ENCODE peak calls at places on chromosomes 12 and 14, in eight cellular contexts. Q, H, A, M, E, S, J and P are unnamed samples.

GRCh38 chr12:105462336-105462735 is 131.8 kb downstream of the C12orf75 start:
- DNase-seq in Q (no peak), H (no peak), A (no peak), M (no peak), E (no peak), S (no peak), J (no peak), P (no peak)

GRCh38 chr12:7498832-7499231 is 4.7 kb downstream of the CD163 start:
- DNase-seq in Q (peak), H (peak), A (no peak), M (no peak), E (no peak), S (no peak), J (no peak), P (no peak)

GRCh38 chr14:99534863-99535262 is 53.7 kb downstream of the CCNK start:
- DNase-seq in Q (no peak), H (peak), A (peak), M (peak), E (no peak), S (no peak), J (no peak), P (peak)

GRCh38 chr12:103441437-103442186 is 54.2 kb downstream of the C12orf42 start:
- DNase-seq in Q (no peak), H (no peak), A (no peak), M (no peak), E (no peak), S (no peak), J (no peak), P (no peak)

GRCh38 chr14:90894241-90894640 is 78.0 kb upstream of the TTC7B start:
- DNase-seq in Q (no peak), H (no peak), A (no peak), M (no peak), E (no peak), S (no peak), J (no peak), P (no peak)

GRCh38 chr14:67436006-67436866 is 24.3 kb upstream of the PLEK2 start:
- DNase-seq in Q (no peak), H (no peak), A (no peak), M (no peak), E (no peak), S (no peak), J (no peak), P (no peak)

GRCh38 chr12:14904854-14905253 is 19.2 kb upstream of the MGP start:
- DNase-seq in Q (no peak), H (no peak), A (no peak), M (no peak), E (no peak), S (no peak), J (no peak), P (no peak)

GRCh38 chr14:22391908-22392307 is 197.1 kb downstream of the DAD1 start:
- DNase-seq in Q (peak), H (peak), A (peak), M (peak), E (peak), S (no peak), J (no peak), P (peak)

GRCh38 chr14:51006781-51007211 is 62.5 kb upstream of the PYGL start:
- DNase-seq in Q (peak), H (peak), A (no peak), M (peak), E (peak), S (no peak), J (peak), P (no peak)

GRCh38 chr14:52694761-52695480 is 437 bp downstream of the ERO1A start:
- DNase-seq in Q (peak), H (peak), A (peak), M (no peak), E (peak), S (no peak), J (no peak), P (peak)